ENCODE peak calls at places on chromosomes 6 and 20, in six cellular contexts. N is MV-4-11; Q is spleen; G is activated CD4-positive, alpha-beta T cell treated with anti-CD3 and anti-CD28 coated beads, Interleukin-2, amount 50 U/mL, for 4 hours; V is activated T-cell treated with anti-CD3 and anti-CD28 coated beads for 1 hour; B is thoracic aorta. D is an unnamed sample.

GRCh38 chr6:17381429-17382147 is 11.8 kb upstream of the CAP2 start:
- DNase-seq in N (peak), Q (no peak), G (no peak), V (no peak), B (no peak), D (no peak)

GRCh38 chr6:168968228-168968627 is 285.4 kb downstream of the THBS2 start:
- DNase-seq in N (peak), Q (no peak), G (no peak), V (no peak), B (no peak), D (peak)

GRCh38 chr6:143673638-143674037 is 4.1 kb upstream of the PHACTR2 start:
- DNase-seq in N (no peak), Q (no peak), G (no peak), V (no peak), B (no peak), D (no peak)

GRCh38 chr6:106642476-106642875 is 13.1 kb downstream of the QRSL1 start:
- DNase-seq in N (no peak), Q (no peak), G (no peak), V (no peak), B (no peak), D (no peak)

GRCh38 chr6:15158821-15159619 is 86.8 kb upstream of the JARID2 start:
- DNase-seq in N (no peak), Q (peak), G (no peak), V (no peak), B (no peak), D (no peak)

GRCh38 chr6:135226537-135226936 is 45.4 kb downstream of the MYB start:
- DNase-seq in N (no peak), Q (no peak), G (no peak), V (no peak), B (no peak), D (no peak)

GRCh38 chr6:158707120-158707519 is 57.3 kb downstream of the SYTL3 start:
- DNase-seq in N (no peak), Q (no peak), G (no peak), V (no peak), B (no peak), D (no peak)

GRCh38 chr20:36145877-36146707 is 8.4 kb upstream of the EPB41L1 start:
- DNase-seq in N (peak), Q (no peak), G (no peak), V (no peak), B (peak), D (no peak)

GRCh38 chr6:83815631-83816030 is 37.5 kb upstream of the RIPPLY2 start:
- DNase-seq in N (no peak), Q (no peak), G (no peak), V (no peak), B (no peak), D (no peak)

GRCh38 chr6:53628354-53629119 is 37.0 kb downstream of the KLHL31 start:
- DNase-seq in N (no peak), Q (no peak), G (no peak), V (no peak), B (no peak), D (no peak)

GRCh38 chr6:17986656-17987575 is 519 bp downstream of the KIF13A start:
- DNase-seq in N (no peak), Q (peak), G (no peak), V (no peak), B (peak), D (peak)

GRCh38 chr6:139693735-139694134 is 319.3 kb upstream of the CITED2 start:
- DNase-seq in N (no peak), Q (no peak), G (no peak), V (no peak), B (no peak), D (no peak)

GRCh38 chr6:161048636-161049035 is 57.1 kb downstream of the MAP3K4 start:
- DNase-seq in N (no peak), Q (no peak), G (no peak), V (no peak), B (no peak), D (no peak)

GRCh38 chr6:122789078-122789861 is at the start of gene SMPDL3A:
- DNase-seq in N (peak), Q (peak), G (no peak), V (no peak), B (peak), D (peak)

GRCh38 chr6:127366281-127367022 is 23.0 kb upstream of the ECHDC1 start:
- DNase-seq in N (peak), Q (no peak), G (no peak), V (no peak), B (no peak), D (peak)

GRCh38 chr6:74720923-74721322 is 484.9 kb downstream of the COL12A1 start:
- DNase-seq in N (no peak), Q (no peak), G (no peak), V (no peak), B (no peak), D (no peak)

GRCh38 chr6:82113231-82113630 is 134.3 kb downstream of the IBTK start:
- DNase-seq in N (no peak), Q (no peak), G (no peak), V (no peak), B (no peak), D (no peak)

GRCh38 chr20:54929191-54929590 is 453.8 kb downstream of the DOK5 start:
- DNase-seq in N (no peak), Q (no peak), G (no peak), V (no peak), B (no peak), D (no peak)

GRCh38 chr6:141986457-141986856 is 146.3 kb upstream of the GJE1 start:
- DNase-seq in N (no peak), Q (no peak), G (no peak), V (no peak), B (no peak), D (no peak)

GRCh38 chr20:47765715-47766594 is 19.3 kb downstream of the SULF2 start:
- DNase-seq in N (peak), Q (no peak), G (no peak), V (no peak), B (no peak), D (no peak)

GRCh38 chr6:166589334-166589731 is 2.9 kb upstream of the RAMACL start:
- DNase-seq in N (no peak), Q (no peak), G (no peak), V (no peak), B (no peak), D (no peak)

GRCh38 chr6:163579880-163580295 is 165.4 kb downstream of the QKI start:
- DNase-seq in N (no peak), Q (no peak), G (no peak), V (no peak), B (no peak), D (peak)

GRCh38 chr6:82385961-82386360 is 22.3 kb downstream of the TPBG start:
- DNase-seq in N (no peak), Q (no peak), G (no peak), V (no peak), B (no peak), D (no peak)

GRCh38 chr20:41158082-41158625 is 20.8 kb downstream of the PLCG1 start:
- DNase-seq in N (no peak), Q (no peak), G (no peak), V (no peak), B (no peak), D (no peak)

GRCh38 chr6:75272145-75272840 is 12.3 kb downstream of the TMEM30A start:
- DNase-seq in N (peak), Q (no peak), G (no peak), V (no peak), B (no peak), D (no peak)

GRCh38 chr6:37347177-37348145 is 6.3 kb upstream of the RNF8 start:
- DNase-seq in N (no peak), Q (no peak), G (no peak), V (no peak), B (no peak), D (no peak)

GRCh38 chr6:41884957-41885356 is 10.2 kb downstream of the USP49 start:
- DNase-seq in N (no peak), Q (no peak), G (no peak), V (no peak), B (no peak), D (no peak)

GRCh38 chr6:52524921-52525320 is 51.9 kb downstream of the TRAM2 start:
- DNase-seq in N (no peak), Q (no peak), G (no peak), V (no peak), B (no peak), D (no peak)

GRCh38 chr6:57044568-57044967 is 1.9 kb upstream of the KIAA1586 start:
- DNase-seq in N (no peak), Q (no peak), G (no peak), V (no peak), B (no peak), D (no peak)